ENCODE peak calls at places on chromosomes 5 and 9, in six cellular contexts. T is fibroblast of lung, S is left ventricle myocardium inferior, X is IMR-90, U is heart left ventricle, N is mammary epithelial cell. B is an unnamed sample.

GRCh38 chr5:151682751-151683331 is 3.9 kb downstream of the SPARC start:
- DNase-seq in T (peak; percentile 55), S (no peak), X (peak; percentile 43), U (peak; percentile 50), N (peak; percentile 65), B (no peak)

GRCh38 chr5:150286820-150287219 is 2.8 kb downstream of the CAMK2A start:
- DNase-seq in T (no peak), S (no peak), X (no peak), U (no peak), N (no peak), B (no peak)

GRCh38 chr9:100294341-100294740 is 58.4 kb downstream of the TEX10 start:
- DNase-seq in T (peak; percentile 64), S (no peak), X (peak; percentile 65), U (no peak), N (no peak), B (no peak)

GRCh38 chr9:14769235-14769580 is 46.7 kb upstream of the CER1 start:
- DNase-seq in T (peak; percentile 18), S (no peak), X (peak; percentile 5), U (no peak), N (peak; percentile 25), B (no peak)

GRCh38 chr9:129453734-129454133 is 167.2 kb downstream of the C9orf50 start:
- DNase-seq in T (no peak), S (no peak), X (no peak), U (no peak), N (no peak), B (no peak)

GRCh38 chr5:178205010-178205748 is 846 bp downstream of the HNRNPAB start:
- DNase-seq in T (peak; percentile 68), S (peak; percentile 80), X (peak; percentile 62), U (peak; percentile 84), N (peak; percentile 69), B (peak; percentile 81)

GRCh38 chr5:95422842-95423241 is 31.7 kb downstream of the FAM81B start:
- DNase-seq in T (peak; percentile 32), S (no peak), X (no peak), U (no peak), N (peak; percentile 27), B (no peak)

GRCh38 chr9:111108946-111109345 is 70.7 kb upstream of the LPAR1 start:
- DNase-seq in T (peak; percentile 53), S (no peak), X (peak; percentile 90), U (no peak), N (peak; percentile 44), B (no peak)

GRCh38 chr5:81853005-81853357 is 102.1 kb upstream of the SSBP2 start:
- DNase-seq in T (no peak), S (no peak), X (no peak), U (no peak), N (no peak), B (no peak)

GRCh38 chr9:119283118-119283794 is 86.0 kb downstream of the BRINP1 start:
- DNase-seq in T (peak; percentile 90), S (peak; percentile 15), X (no peak), U (peak; percentile 58), N (peak; percentile 65), B (no peak)
- H3K4me1 ChIP-seq in T (no peaks in the 10 kb centered on the region), S (no peaks in the 10 kb centered on the region), X (no peaks in the 10 kb centered on the region), U (no peaks in the 10 kb centered on the region), N (no peaks in the 10 kb centered on the region), B (peaks cover 4% of the 10 kb centered on the region)

GRCh38 chr9:87668222-87668621 is 57.7 kb upstream of the CTSL start:
- DNase-seq in T (no peak), S (no peak), X (no peak), U (no peak), N (no peak), B (no peak)
- H3K27ac ChIP-seq in T (no peak overlapping the region), S (no peak overlapping the region), X (no peak overlapping the region), U (no peak overlapping the region), N (no peak overlapping the region), B (no peak overlapping the region)

DNA sequence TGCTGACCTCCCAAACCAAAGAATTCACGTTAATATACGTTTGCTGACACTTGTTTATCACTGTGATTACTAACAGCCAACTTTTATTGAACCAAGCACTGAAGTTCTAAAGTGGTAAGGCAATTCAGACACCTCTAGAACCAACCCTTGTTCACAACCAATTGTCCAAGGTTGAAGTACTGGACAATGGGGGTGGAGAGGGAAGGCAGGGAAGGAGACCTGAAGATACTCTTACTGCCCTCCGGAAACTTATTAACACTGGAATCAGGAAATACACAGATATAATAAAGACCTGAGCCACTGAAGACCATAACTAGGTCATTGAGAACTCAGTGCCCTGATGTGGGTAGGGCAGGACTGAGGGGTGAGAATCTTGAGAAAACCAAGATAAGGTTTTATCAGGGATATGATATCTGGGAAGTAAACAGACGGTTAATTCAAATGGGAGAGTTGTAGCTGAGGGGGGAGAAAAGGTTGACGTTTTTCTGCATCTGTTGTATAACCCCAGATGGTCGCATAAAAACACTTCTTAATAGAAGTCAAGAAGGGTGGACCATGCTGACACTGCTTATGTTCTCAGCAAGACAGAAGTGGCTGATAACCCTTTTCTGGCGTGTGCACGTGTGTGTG is 126.0 kb downstream of the LHFPL2 start:
- DNase-seq in T (no peak), S (no peak), X (no peak), U (no peak), N (no peak), B (no peak)
- H3K4me1 ChIP-seq in T (peaks cover 30% of the 10 kb centered on the region), S (peaks cover 53% of the 10 kb centered on the region), X (peaks cover 34% of the 10 kb centered on the region), U (peaks cover 3% of the 10 kb centered on the region), N (peaks cover 43% of the 10 kb centered on the region), B (peaks cover 50% of the 10 kb centered on the region)

GRCh38 chr5:73273379-73274050 is 100.5 kb downstream of the TMEM174 start:
- DNase-seq in T (no peak), S (no peak), X (no peak), U (no peak), N (no peak), B (no peak)
- H3K27ac ChIP-seq in T (no peak overlapping the region), S (no peak overlapping the region), X (no peak overlapping the region), U (no peak overlapping the region), N (no peak overlapping the region), B (no peak overlapping the region)